ENCODE peak calls at places on chromosome 1, in seven cellular contexts. One of them, this sample, is unnamed.

GRCh38 chr1:24551290-24551859 is 4.5 kb upstream of the NCMAP start:
- DNase-seq in NCI-H526 treated with DMSO at 0.1 percent for 48 hours: no peak
- DNase-seq in iris pigment epithelial cell: no peak
- DNase-seq in NCI-H1048: no peak
- DNase-seq in small intestine: peak
- DNase-seq in body of pancreas: no peak
- DNase-seq in stimulated activated CD8-positive, alpha-beta memory T cell treated with anti-CD3 and anti-CD28 coated beads, Interleukin-4, amount 100 ng/mL, for 1 hour: no peak
- DNase-seq in this sample: no peak

GRCh38 chr1:193322218-193322617 is 135.8 kb upstream of the B3GALT2 start:
- DNase-seq in stimulated activated CD8-positive, alpha-beta memory T cell treated with anti-CD3 and anti-CD28 coated beads, Interleukin-4, amount 100 ng/mL, for 1 hour: no peak
- DNase-seq in iris pigment epithelial cell: peak
- DNase-seq in NCI-H526 treated with DMSO at 0.1 percent for 48 hours: no peak
- DNase-seq in body of pancreas: no peak
- DNase-seq in small intestine: no peak
- DNase-seq in NCI-H1048: no peak
- DNase-seq in this sample: no peak

GRCh38 chr1:201248721-201249559 is 34.4 kb upstream of the PKP1 start:
- DNase-seq in body of pancreas: no peak
- DNase-seq in stimulated activated CD8-positive, alpha-beta memory T cell treated with anti-CD3 and anti-CD28 coated beads, Interleukin-4, amount 100 ng/mL, for 1 hour: no peak
- DNase-seq in NCI-H526 treated with DMSO at 0.1 percent for 48 hours: no peak
- DNase-seq in iris pigment epithelial cell: no peak
- DNase-seq in NCI-H1048: no peak
- DNase-seq in small intestine: no peak
- DNase-seq in this sample: no peak

GRCh38 chr1:12167493-12168429 is 970 bp downstream of the TNFRSF1B start:
- DNase-seq in stimulated activated CD8-positive, alpha-beta memory T cell treated with anti-CD3 and anti-CD28 coated beads, Interleukin-4, amount 100 ng/mL, for 1 hour: no peak
- DNase-seq in small intestine: no peak
- DNase-seq in iris pigment epithelial cell: no peak
- DNase-seq in NCI-H526 treated with DMSO at 0.1 percent for 48 hours: no peak
- DNase-seq in body of pancreas: no peak
- DNase-seq in NCI-H1048: no peak
- DNase-seq in this sample: no peak

GRCh38 chr1:157193702-157194391 is 55.7 kb upstream of the ETV3 start:
- DNase-seq in small intestine: peak
- DNase-seq in NCI-H526 treated with DMSO at 0.1 percent for 48 hours: peak
- DNase-seq in stimulated activated CD8-positive, alpha-beta memory T cell treated with anti-CD3 and anti-CD28 coated beads, Interleukin-4, amount 100 ng/mL, for 1 hour: no peak
- DNase-seq in body of pancreas: peak
- DNase-seq in NCI-H1048: peak
- DNase-seq in iris pigment epithelial cell: peak
- DNase-seq in this sample: no peak

GRCh38 chr1:201183728-201184127 is 6.9 kb upstream of the IGFN1 start:
- DNase-seq in small intestine: no peak
- DNase-seq in iris pigment epithelial cell: no peak
- DNase-seq in body of pancreas: no peak
- DNase-seq in NCI-H1048: no peak
- DNase-seq in NCI-H526 treated with DMSO at 0.1 percent for 48 hours: no peak
- DNase-seq in stimulated activated CD8-positive, alpha-beta memory T cell treated with anti-CD3 and anti-CD28 coated beads, Interleukin-4, amount 100 ng/mL, for 1 hour: no peak
- DNase-seq in this sample: no peak

GRCh38 chr1:69994261-69994660 is 211.1 kb downstream of the LRRC40 start:
- DNase-seq in stimulated activated CD8-positive, alpha-beta memory T cell treated with anti-CD3 and anti-CD28 coated beads, Interleukin-4, amount 100 ng/mL, for 1 hour: no peak
- DNase-seq in iris pigment epithelial cell: peak
- DNase-seq in body of pancreas: no peak
- DNase-seq in NCI-H1048: no peak
- DNase-seq in small intestine: no peak
- DNase-seq in NCI-H526 treated with DMSO at 0.1 percent for 48 hours: no peak
- DNase-seq in this sample: no peak

GRCh38 chr1:37561096-37561793 is 4.5 kb downstream of the DNALI1 start:
- DNase-seq in body of pancreas: no peak
- DNase-seq in iris pigment epithelial cell: no peak
- DNase-seq in NCI-H526 treated with DMSO at 0.1 percent for 48 hours: no peak
- DNase-seq in NCI-H1048: no peak
- DNase-seq in small intestine: no peak
- DNase-seq in stimulated activated CD8-positive, alpha-beta memory T cell treated with anti-CD3 and anti-CD28 coated beads, Interleukin-4, amount 100 ng/mL, for 1 hour: no peak
- DNase-seq in this sample: no peak

GRCh38 chr1:183180634-183181056 is 5.4 kb upstream of the LAMC2 start:
- DNase-seq in body of pancreas: peak
- DNase-seq in stimulated activated CD8-positive, alpha-beta memory T cell treated with anti-CD3 and anti-CD28 coated beads, Interleukin-4, amount 100 ng/mL, for 1 hour: no peak
- DNase-seq in small intestine: no peak
- DNase-seq in NCI-H1048: no peak
- DNase-seq in iris pigment epithelial cell: peak
- DNase-seq in NCI-H526 treated with DMSO at 0.1 percent for 48 hours: peak
- DNase-seq in this sample: no peak

GRCh38 chr1:63703661-63704060 is 70.2 kb upstream of the ROR1 start:
- DNase-seq in NCI-H1048: no peak
- DNase-seq in NCI-H526 treated with DMSO at 0.1 percent for 48 hours: no peak
- DNase-seq in iris pigment epithelial cell: no peak
- DNase-seq in body of pancreas: no peak
- DNase-seq in stimulated activated CD8-positive, alpha-beta memory T cell treated with anti-CD3 and anti-CD28 coated beads, Interleukin-4, amount 100 ng/mL, for 1 hour: no peak
- DNase-seq in small intestine: no peak
- DNase-seq in this sample: no peak

GRCh38 chr1:33348194-33348593 is 27.3 kb upstream of the A3GALT2 start:
- DNase-seq in stimulated activated CD8-positive, alpha-beta memory T cell treated with anti-CD3 and anti-CD28 coated beads, Interleukin-4, amount 100 ng/mL, for 1 hour: no peak
- DNase-seq in iris pigment epithelial cell: peak
- DNase-seq in NCI-H526 treated with DMSO at 0.1 percent for 48 hours: no peak
- DNase-seq in small intestine: no peak
- DNase-seq in NCI-H1048: no peak
- DNase-seq in body of pancreas: no peak
- DNase-seq in this sample: no peak

GRCh38 chr1:161020573-161021167 is at the start of gene F11R:
- DNase-seq in NCI-H526 treated with DMSO at 0.1 percent for 48 hours: peak
- DNase-seq in small intestine: peak
- DNase-seq in body of pancreas: peak
- DNase-seq in stimulated activated CD8-positive, alpha-beta memory T cell treated with anti-CD3 and anti-CD28 coated beads, Interleukin-4, amount 100 ng/mL, for 1 hour: no peak
- DNase-seq in NCI-H1048: no peak
- DNase-seq in iris pigment epithelial cell: no peak
- DNase-seq in this sample: no peak

GRCh38 chr1:42926235-42926869 is 32.3 kb downstream of the SLC2A1 start:
- DNase-seq in iris pigment epithelial cell: no peak
- DNase-seq in NCI-H526 treated with DMSO at 0.1 percent for 48 hours: no peak
- DNase-seq in small intestine: no peak
- DNase-seq in NCI-H1048: no peak
- DNase-seq in body of pancreas: no peak
- DNase-seq in stimulated activated CD8-positive, alpha-beta memory T cell treated with anti-CD3 and anti-CD28 coated beads, Interleukin-4, amount 100 ng/mL, for 1 hour: no peak
- DNase-seq in this sample: no peak

GRCh38 chr1:183546427-183546826 is 43.8 kb downstream of the NCF2 start:
- DNase-seq in NCI-H526 treated with DMSO at 0.1 percent for 48 hours: no peak
- DNase-seq in body of pancreas: no peak
- DNase-seq in NCI-H1048: no peak
- DNase-seq in iris pigment epithelial cell: peak
- DNase-seq in small intestine: no peak
- DNase-seq in stimulated activated CD8-positive, alpha-beta memory T cell treated with anti-CD3 and anti-CD28 coated beads, Interleukin-4, amount 100 ng/mL, for 1 hour: no peak
- DNase-seq in this sample: no peak

GRCh38 chr1:32500387-32501209 is 35.7 kb downstream of the ZBTB8B start:
- DNase-seq in body of pancreas: peak
- DNase-seq in NCI-H526 treated with DMSO at 0.1 percent for 48 hours: peak
- DNase-seq in small intestine: peak
- DNase-seq in iris pigment epithelial cell: peak
- DNase-seq in stimulated activated CD8-positive, alpha-beta memory T cell treated with anti-CD3 and anti-CD28 coated beads, Interleukin-4, amount 100 ng/mL, for 1 hour: no peak
- DNase-seq in NCI-H1048: no peak
- DNase-seq in this sample: peak

This sample was measured in breast epithelium.